ENCODE peak calls at places on chromosome 15, in nine cellular contexts. I is PC-9, Q is heart right ventricle, R is glutamatergic neuron, V is GM12865, S is foreskin fibroblast, J is breast epithelium, W is OCI-LY7, K is astrocyte of the cerebellum. Z is an unnamed sample.

GRCh38 chr15:83200162-83200561 is 7.5 kb downstream of the HDGFL3 start:
- DNase-seq in R (no peak), S (no peak), K (peak), I (no peak), J (no peak), Q (no peak), W (no peak), V (peak), Z (no peak)

GRCh38 chr15:31442203-31443090 is 115.8 kb downstream of the KLF13 start:
- DNase-seq in R (peak), J (no peak), S (peak), K (peak), Q (no peak), I (no peak), V (peak), W (peak), Z (peak)

GRCh38 chr15:25711164-25711563 is 152.0 kb downstream of the ATP10A start:
- DNase-seq in I (no peak), Q (no peak), J (no peak), S (no peak), W (no peak), R (no peak), V (no peak), K (no peak), Z (no peak)

GRCh38 chr15:63238796-63239195 is 38.6 kb upstream of the APH1B start:
- DNase-seq in K (peak), W (no peak), R (no peak), J (no peak), V (peak), S (peak), I (peak), Q (no peak), Z (peak)

GRCh38 chr15:66216806-66217205 is 36.7 kb downstream of the MEGF11 start:
- DNase-seq in W (no peak), V (no peak), R (no peak), I (no peak), S (no peak), Q (no peak), K (no peak), J (no peak), Z (no peak)

GRCh38 chr15:89399390-89400120 is 64.9 kb upstream of the POLG start:
- DNase-seq in Q (no peak), W (no peak), I (no peak), J (no peak), S (no peak), V (peak), R (peak), K (no peak), Z (no peak)

GRCh38 chr15:52150043-52150825 is 37.7 kb upstream of the BCL2L10 start:
- DNase-seq in Q (no peak), J (no peak), I (no peak), R (no peak), S (no peak), W (no peak), K (no peak), V (no peak), Z (no peak)

GRCh38 chr15:85479071-85479647 is 98.8 kb downstream of the AKAP13 start:
- DNase-seq in J (peak), S (peak), I (no peak), K (peak), V (no peak), W (no peak), R (no peak), Q (no peak), Z (no peak)

GRCh38 chr15:70113304-70113700 is 15.6 kb upstream of the TLE3 start:
- DNase-seq in K (no peak), Q (no peak), S (no peak), I (no peak), W (no peak), J (no peak), V (peak), R (no peak), Z (no peak)

GRCh38 chr15:52677593-52677992 is 1.6 kb downstream of the ATOSA start:
- DNase-seq in Q (no peak), W (no peak), R (no peak), K (no peak), V (no peak), I (no peak), S (no peak), J (no peak), Z (no peak)

GRCh38 chr15:100591835-100592234 is 10.1 kb downstream of the LINS1 start:
- DNase-seq in K (no peak), Q (no peak), W (no peak), I (no peak), R (no peak), J (no peak), V (no peak), S (no peak), Z (no peak)

DNA sequence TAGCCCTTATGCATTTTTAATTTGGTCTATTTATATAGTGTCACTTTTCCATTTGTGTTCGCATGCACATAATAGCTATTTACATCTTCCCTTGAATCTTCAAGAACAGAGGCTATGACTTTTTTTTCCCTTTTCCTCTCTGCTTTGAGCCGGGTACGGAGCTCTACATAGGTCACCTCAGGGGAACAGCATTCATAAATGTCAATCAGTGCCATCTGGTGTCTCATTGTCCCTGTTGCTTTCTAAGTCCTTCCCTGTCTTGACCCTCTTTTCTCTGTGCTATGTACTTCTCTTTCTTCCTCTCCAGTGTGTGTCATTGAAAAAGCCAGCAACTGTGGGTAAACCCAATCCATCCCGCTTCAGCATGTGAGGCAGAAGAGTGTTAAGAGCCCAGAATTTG is 26.6 kb upstream of the ACTC1 start:
- DNase-seq in R (no peak), Q (no peak), I (no peak), J (no peak), K (no peak), W (no peak), S (no peak), V (no peak), Z (no peak)
- TF ChIP-seq CTCF in R (no peak), Q (no peak), I (no peak), J (no peak), K (no peak), W (no peak), S (no peak), V (no peak), Z (no peak)

DNA sequence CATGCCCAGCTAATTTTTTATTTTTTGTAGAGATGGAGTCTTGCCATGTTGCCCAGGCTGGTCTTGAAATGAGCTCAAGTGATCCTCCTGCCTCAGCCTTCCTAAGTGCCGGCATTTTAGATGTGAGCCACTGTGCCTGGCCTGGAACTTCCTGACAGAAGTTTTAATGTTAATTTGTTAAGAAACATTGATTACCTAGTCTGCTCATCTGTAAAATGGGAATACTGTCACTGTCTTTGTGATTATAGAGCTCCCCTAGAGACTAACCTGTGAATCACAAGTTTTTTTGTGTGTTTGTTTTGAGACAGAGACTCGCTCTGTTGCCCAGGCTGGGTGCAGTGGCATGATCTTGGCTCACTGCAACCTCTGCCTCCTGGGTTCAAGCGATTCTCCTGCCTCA is 4.3 kb upstream of the EIF3J start:
- DNase-seq in J (no peak), V (peak), K (no peak), Q (no peak), R (no peak), S (no peak), W (peak), I (no peak), Z (no peak)
- TF ChIP-seq CTCF in J (no peak), V (peak), K (no peak), Q (no peak), R (no peak), S (no peak), W (peak), I (peak), Z (no peak)

GRCh38 chr15:57503051-57503702 is 88.5 kb upstream of the MYZAP start:
- DNase-seq in I (no peak), R (no peak), Q (no peak), S (no peak), V (peak), J (no peak), W (peak), K (no peak), Z (no peak)
- TF ChIP-seq CTCF in I (no peak), R (peak), Q (peak), S (peak), V (peak), J (no peak), W (peak), K (no peak), Z (peak)

GRCh38 chr15:28914046-28914445 is 28.3 kb downstream of the APBA2 start:
- DNase-seq in V (no peak), W (no peak), J (no peak), I (no peak), Q (no peak), R (no peak), S (no peak), K (no peak), Z (no peak)

GRCh38 chr15:28912422-28912821 is 26.6 kb downstream of the APBA2 start:
- DNase-seq in R (no peak), I (no peak), S (no peak), J (no peak), Q (no peak), K (no peak), V (no peak), W (no peak), Z (no peak)

GRCh38 chr15:28914483-28915023 is 28.8 kb downstream of the APBA2 start:
- DNase-seq in I (no peak), K (no peak), R (no peak), V (no peak), S (no peak), W (no peak), J (no peak), Q (no peak), Z (no peak)

GRCh38 chr15:28911295-28911979 is 25.7 kb downstream of the APBA2 start:
- DNase-seq in W (no peak), R (no peak), V (no peak), K (no peak), J (no peak), S (no peak), Q (no peak), I (no peak), Z (no peak)

GRCh38 chr15:28913171-28913765 is 27.5 kb downstream of the APBA2 start:
- DNase-seq in I (no peak), K (no peak), W (no peak), Q (no peak), V (no peak), S (no peak), R (no peak), J (no peak), Z (no peak)
- TF ChIP-seq CTCF in I (no peak), K (peak), W (no peak), Q (no peak), V (no peak), S (no peak), R (peak), J (no peak), Z (no peak)

GRCh38 chr15:77221708-77222107 is 150.8 kb upstream of the TSPAN3 start:
- DNase-seq in V (no peak), I (no peak), J (no peak), Q (no peak), S (no peak), R (no peak), W (no peak), K (no peak), Z (no peak)
- TF ChIP-seq CTCF in V (no peak), I (no peak), J (no peak), Q (no peak), S (no peak), R (no peak), W (no peak), K (no peak), Z (no peak)

GRCh38 chr15:79321876-79322275 is 11.0 kb downstream of the TMED3 start:
- DNase-seq in I (no peak), R (no peak), S (no peak), V (no peak), K (no peak), J (no peak), Q (no peak), W (no peak), Z (no peak)
- TF ChIP-seq CTCF in I (no peak), R (no peak), S (no peak), V (no peak), K (no peak), J (no peak), Q (no peak), W (no peak), Z (no peak)

GRCh38 chr15:77650285-77650684 is 17.6 kb upstream of the LINGO1 start:
- DNase-seq in S (no peak), J (no peak), K (no peak), I (no peak), Q (no peak), V (no peak), R (peak), W (peak), Z (no peak)
- TF ChIP-seq CTCF in S (no peak), J (no peak), K (peak), I (peak), Q (peak), V (peak), R (peak), W (peak), Z (peak)

GRCh38 chr15:40233727-40234577 is 4.9 kb upstream of the PAK6 start:
- DNase-seq in J (no peak), K (no peak), S (no peak), R (no peak), W (no peak), Q (no peak), I (no peak), V (no peak), Z (no peak)
- TF ChIP-seq CTCF in J (no peak), K (no peak), S (no peak), R (no peak), W (no peak), Q (no peak), I (no peak), V (no peak), Z (no peak)